ENCODE peak calls at places on chromosome 16, in eight cellular contexts. H is fibroblast of lung; N is HEK293T; R is neural crest cell; J is lower lobe of right lung; U is stimulated activated CD4-positive, alpha-beta T cell treated with anti-CD3 and anti-CD28 coated beads, Interleukin-1b, Interleukin-23, amount 100 ng/mL, for 1 hour; L is stimulated activated CD8-positive, alpha-beta memory T cell treated with anti-CD3 and anti-CD28 coated beads, Interleukin-7, amount 100 ng/mL, for 1 hour; Q is anterior cingulate cortex. I is an unnamed sample.

GRCh38 chr16:12542818-12543699 is 260.6 kb downstream of the CPPED1 start:
- DNase-seq in N (no peak), L (no peak), H (no peak), R (no peak), J (no peak), Q (no peak), U (no peak), I (no peak)

GRCh38 chr16:53814791-53815190 is 110.8 kb downstream of the FTO start:
- DNase-seq in N (no peak), Q (no peak), R (no peak), J (no peak), U (no peak), L (no peak), H (no peak), I (no peak)

GRCh38 chr16:2692251-2692947 is 10.1 kb downstream of the KCTD5 start:
- DNase-seq in J (no peak), L (no peak), N (no peak), Q (peak), H (peak), R (no peak), U (no peak), I (no peak)

GRCh38 chr16:47028767-47029377 is 55.4 kb upstream of the DNAJA2 start:
- DNase-seq in J (no peak), U (no peak), Q (no peak), H (no peak), L (no peak), R (no peak), N (no peak), I (peak)

GRCh38 chr16:86073103-86073625 is 174.2 kb downstream of the IRF8 start:
- DNase-seq in L (no peak), Q (no peak), J (no peak), U (no peak), R (no peak), N (no peak), H (no peak), I (no peak)

GRCh38 chr16:2964416-2965223 is 545 bp downstream of the KREMEN2 start:
- DNase-seq in U (no peak), H (no peak), N (peak), Q (no peak), L (no peak), R (peak), J (peak), I (no peak)

GRCh38 chr16:11025120-11025531 is 80.8 kb downstream of the CLEC16A start:
- DNase-seq in N (no peak), H (no peak), J (no peak), U (no peak), L (no peak), R (no peak), Q (no peak), I (no peak)

GRCh38 chr16:26985100-26986065 is 81.3 kb upstream of the C16orf82 start:
- DNase-seq in J (no peak), Q (no peak), H (no peak), N (no peak), U (no peak), R (no peak), L (no peak), I (no peak)

GRCh38 chr16:1610071-1610840 is 1.6 kb downstream of the IFT140 start:
- DNase-seq in N (peak), H (peak), J (peak), L (peak), U (peak), Q (peak), R (peak), I (peak)

GRCh38 chr16:14015948-14016347 is 55.2 kb upstream of the MRTFB start:
- DNase-seq in N (no peak), L (no peak), J (peak), U (no peak), H (peak), Q (no peak), R (no peak), I (no peak)

GRCh38 chr16:83882118-83882879 is 16.6 kb upstream of the MLYCD start:
- DNase-seq in J (no peak), H (no peak), R (no peak), L (no peak), U (no peak), Q (no peak), N (no peak), I (no peak)

GRCh38 chr16:88345031-88345942 is 37.5 kb upstream of the ZNF469 start:
- DNase-seq in L (no peak), U (no peak), R (no peak), J (peak), N (no peak), Q (no peak), H (no peak), I (no peak)

GRCh38 chr16:57998484-57998883 is 2.0 kb downstream of the ZNF319 start:
- DNase-seq in J (peak), N (no peak), R (no peak), Q (no peak), L (peak), U (no peak), H (peak), I (no peak)

GRCh38 chr16:27174798-27175197 is 28.5 kb upstream of the KDM8 start:
- DNase-seq in H (peak), R (no peak), U (no peak), N (no peak), J (no peak), L (no peak), Q (no peak), I (no peak)

GRCh38 chr16:3780570-3780969 is 63.2 kb upstream of the TRAP1 start:
- DNase-seq in Q (no peak), L (no peak), R (no peak), U (no peak), N (peak), H (peak), J (no peak), I (no peak)

I was measured in foreskin melanocyte.